ENCODE peak calls at places on chromosomes 12 and 14, in ten cellular contexts. T is GM12891, X is transverse colon, P is breast epithelium, S is adrenal gland, Z is prostate gland, W is body of pancreas, B is K562, Q is heart left ventricle, U is ovary. F is an unnamed sample.
A peak's percentile ranks its signal among the peaks of the same experiment; 100 is the strongest.

GRCh38 chr14:53851394-53852056 is 105.1 kb downstream of the BMP4 start:
- DNase-seq in T (no peak), X (no peak), P (no peak), S (no peak), Z (no peak), W (no peak), B (no peak), Q (no peak), U (no peak), F (no peak)

GRCh38 chr12:104282109-104282508 is 21.4 kb upstream of the EID3 start:
- DNase-seq in T (no peak), X (no peak), P (no peak), S (no peak), Z (no peak), W (no peak), B (no peak), Q (no peak), U (no peak), F (no peak)

GRCh38 chr14:64880382-64881121 is 845 bp upstream of the SPTB start:
- DNase-seq in T (peak; percentile 51), X (peak; percentile 43), P (no peak), S (peak; percentile 18), Z (peak; percentile 14), W (peak; percentile 65), B (peak; percentile 71), Q (peak; percentile 43), U (no peak), F (peak; percentile 61)

GRCh38 chr14:94123296-94123695 is 6.1 kb downstream of the IFI27L2 start:
- DNase-seq in T (no peak), X (no peak), P (no peak), S (no peak), Z (no peak), W (no peak), B (no peak), Q (no peak), U (no peak), F (no peak)

GRCh38 chr14:79043194-79043889 is 873.2 kb downstream of the NRXN3 start:
- DNase-seq in T (no peak), X (no peak), P (no peak), S (no peak), Z (no peak), W (no peak), B (no peak), Q (no peak), U (no peak), F (no peak)

GRCh38 chr14:74326369-74327152 is 21.7 kb upstream of the VRTN start:
- DNase-seq in T (no peak), X (no peak), P (no peak), S (no peak), Z (no peak), W (no peak), B (no peak), Q (no peak), U (no peak), F (no peak)

GRCh38 chr12:79782197-79782890 is 91.6 kb upstream of the PAWR start:
- DNase-seq in T (no peak), X (no peak), P (no peak), S (peak; percentile 23), Z (no peak), W (no peak), B (no peak), Q (no peak), U (no peak), F (no peak)

GRCh38 chr12:75437564-75437963 is 43.0 kb upstream of the GLIPR1 start:
- DNase-seq in T (no peak), X (no peak), P (no peak), S (no peak), Z (no peak), W (no peak), B (no peak), Q (no peak), U (no peak), F (no peak)

GRCh38 chr14:102891556-102891955 is 30.9 kb upstream of the AMN start:
- DNase-seq in T (no peak), X (no peak), P (no peak), S (no peak), Z (no peak), W (no peak), B (no peak), Q (no peak), U (no peak), F (no peak)

DNA sequence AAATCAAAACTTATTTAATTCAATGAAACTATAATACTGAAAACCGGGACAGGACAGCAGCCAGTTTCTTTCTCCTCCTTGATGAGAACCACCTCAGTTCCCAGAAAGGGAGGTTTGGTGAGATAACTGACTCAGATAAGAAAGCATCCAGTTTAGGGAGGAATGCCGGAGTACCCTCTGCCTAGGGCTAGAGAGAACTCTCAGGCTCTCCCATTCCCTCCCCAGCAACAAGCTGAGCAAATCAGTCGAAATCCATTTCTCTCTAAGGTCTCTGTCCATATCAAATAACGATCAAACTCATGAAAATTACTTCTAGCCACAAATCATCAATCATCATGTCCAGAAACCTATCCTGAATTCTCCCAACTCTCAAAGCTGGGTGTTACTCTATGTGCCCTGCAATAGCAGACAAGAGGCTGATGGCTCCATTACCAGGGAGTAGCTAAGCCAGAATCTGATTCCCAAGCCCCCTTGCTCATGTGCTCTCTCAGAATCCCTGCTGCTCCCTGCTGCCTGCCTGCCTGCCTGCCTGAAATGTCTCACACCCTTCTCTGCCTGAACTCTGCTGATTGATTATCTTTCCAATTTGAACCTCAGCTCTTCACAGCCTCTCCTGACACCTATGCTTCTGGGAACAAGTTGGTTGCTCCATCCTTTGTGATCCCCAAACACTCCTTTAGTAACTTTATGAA is 49.4 kb downstream of the SLC25A47 start:
- DNase-seq in T (no peak), X (no peak), P (no peak), S (no peak), Z (no peak), W (no peak), B (no peak), Q (no peak), U (no peak), F (no peak)
- TF ChIP-seq POLR2A in T (peak; percentile 38), X (no peak), P (no peak), S (no peak), Z (no peak), W (no peak), B (peak; percentile 34), Q (no peak), U (no peak), F (no peak)

GRCh38 chr12:113059071-113059595 is 2.6 kb downstream of the DTX1 start:
- DNase-seq in T (no peak), X (no peak), P (no peak), S (no peak), Z (no peak), W (no peak), B (no peak), Q (no peak), U (no peak), F (no peak)
- TF ChIP-seq POLR2A in T (no peak), X (no peak), P (no peak), S (no peak), Z (no peak), W (no peak), B (no peak), Q (no peak), U (no peak), F (no peak)

DNA sequence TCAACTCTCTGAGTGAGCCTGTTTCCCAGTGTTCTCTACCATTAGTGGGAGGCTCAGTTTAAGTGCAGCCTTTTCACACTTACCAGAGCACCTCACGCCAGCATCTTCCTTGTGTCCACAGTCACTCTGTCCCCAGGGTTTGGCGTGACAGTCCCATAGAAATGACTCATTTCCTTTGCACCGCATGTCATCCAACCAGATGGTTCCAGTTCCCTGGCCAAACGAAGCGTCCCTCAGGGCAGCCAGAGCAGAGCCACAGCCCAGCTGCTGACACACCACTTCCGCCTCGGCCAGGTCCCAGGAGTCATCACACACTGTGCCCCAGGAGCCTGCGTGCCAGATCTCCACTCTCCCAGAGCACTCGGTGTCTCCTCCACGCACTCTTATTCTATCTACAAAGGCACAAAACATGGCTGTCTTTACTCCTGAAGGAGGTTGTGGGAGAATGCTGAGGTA is 65.4 kb downstream of the ACSM4 start:
- DNase-seq in T (no peak), X (no peak), P (peak; percentile 78), S (no peak), Z (no peak), W (peak; percentile 12), B (no peak), Q (peak; percentile 39), U (no peak), F (no peak)
- TF ChIP-seq POLR2A in T (no peak), X (no peak), P (no peak), S (no peak), Z (no peak), W (no peak), B (no peak), Q (no peak), U (no peak), F (peak; percentile 54)

GRCh38 chr12:56634837-56635538 is 4.9 kb upstream of the BAZ2A start:
- DNase-seq in T (no peak), X (peak; percentile 91), P (peak; percentile 85), S (peak; percentile 89), Z (peak; percentile 82), W (peak; percentile 81), B (peak; percentile 76), Q (peak; percentile 80), U (peak; percentile 76), F (peak; percentile 85)
- TF ChIP-seq POLR2A in T (peak; percentile 57), X (peak; percentile 90), P (no peak), S (peak; percentile 39), Z (peak; percentile 78), W (peak; percentile 63), B (no peak), Q (peak; percentile 22), U (no peak), F (peak; percentile 30)

GRCh38 chr12:116533343-116534248 is 25.6 kb upstream of the MAP1LC3B2 start:
- DNase-seq in T (peak; percentile 62), X (peak; percentile 83), P (peak; percentile 79), S (peak; percentile 79), Z (peak; percentile 80), W (peak; percentile 78), B (peak; percentile 99), Q (peak; percentile 79), U (peak; percentile 91), F (peak; percentile 78)
- TF ChIP-seq POLR2A in T (no peak), X (no peak), P (no peak), S (no peak), Z (peak; percentile 48), W (no peak), B (peak; percentile 53), Q (no peak), U (peak; percentile 59), F (no peak)

GRCh38 chr12:116277393-116278258 is at the start of gene MED13L:
- DNase-seq in T (peak; percentile 90), X (peak; percentile 91), P (peak; percentile 88), S (peak; percentile 88), Z (peak; percentile 87), W (peak; percentile 89), B (peak; percentile 98), Q (peak; percentile 92), U (peak; percentile 94), F (peak; percentile 97)
- TF ChIP-seq POLR2A in T (no peak), X (peak; percentile 44), P (no peak), S (peak; percentile 41), Z (peak; percentile 31), W (peak; percentile 61), B (no peak), Q (no peak), U (peak; percentile 38), F (peak; percentile 49)

F was measured in H54.